ENCODE peak calls at places on chromosomes 11 and 22, in six cellular contexts. U is CD4-positive, alpha-beta memory T cell; Q is CD4-positive, CD25-positive, alpha-beta regulatory T cell; E is esophagus squamous epithelium; I is C1 segment of cervical spinal cord; R is pulmonary artery endothelial cell. O is an unnamed sample.

GRCh38 chr22:27128461-27129080 is 471.2 kb downstream of the MIAT start:
- DNase-seq in U (no peak), Q (no peak), E (no peak), I (no peak), R (no peak), O (no peak)

GRCh38 chr11:44775366-44776356 is 48.9 kb downstream of the TSPAN18 start:
- DNase-seq in U (peak), Q (peak), E (no peak), I (no peak), R (no peak), O (peak)

GRCh38 chr22:43310311-43310710 is 32.9 kb downstream of the SCUBE1 start:
- DNase-seq in U (no peak), Q (no peak), E (no peak), I (no peak), R (no peak), O (no peak)

GRCh38 chr22:39519681-39520053 is 695 bp upstream of the ATF4 start:
- DNase-seq in U (no peak), Q (no peak), E (no peak), I (peak), R (no peak), O (peak)

GRCh38 chr11:62981743-62982142 is 3.0 kb downstream of the SLC22A6 start:
- DNase-seq in U (no peak), Q (no peak), E (no peak), I (no peak), R (no peak), O (no peak)

GRCh38 chr11:121927359-121927758 is 188.7 kb downstream of the BLID start:
- DNase-seq in U (no peak), Q (no peak), E (no peak), I (no peak), R (no peak), O (no peak)

GRCh38 chr11:18367431-18367830 is 26.9 kb upstream of the LDHA start:
- DNase-seq in U (no peak), Q (no peak), E (no peak), I (no peak), R (no peak), O (no peak)

GRCh38 chr11:131710511-131710910 is 340.1 kb downstream of the NTM start:
- DNase-seq in U (no peak), Q (no peak), E (no peak), I (no peak), R (no peak), O (no peak)

GRCh38 chr22:27241430-27242110 is 560.0 kb downstream of the MN1 start:
- DNase-seq in U (no peak), Q (no peak), E (no peak), I (peak), R (peak), O (peak)

GRCh38 chr11:61489833-61490585 is 18.5 kb upstream of the LRRC10B start:
- DNase-seq in U (no peak), Q (no peak), E (no peak), I (no peak), R (no peak), O (peak)

GRCh38 chr11:7046474-7046873 is 26.2 kb downstream of the NLRP14 start:
- DNase-seq in U (no peak), Q (no peak), E (no peak), I (no peak), R (peak), O (no peak)

GRCh38 chr11:36357831-36358230 is 61.7 kb downstream of the PRR5L start:
- DNase-seq in U (no peak), Q (no peak), E (no peak), I (no peak), R (no peak), O (no peak)

GRCh38 chr11:58134151-58134550 is 8.8 kb upstream of the OR9I1 start:
- DNase-seq in U (no peak), Q (no peak), E (no peak), I (no peak), R (no peak), O (no peak)

GRCh38 chr22:20093437-20093836 is 13.4 kb downstream of the DGCR8 start:
- DNase-seq in U (no peak), Q (no peak), E (no peak), I (peak), R (no peak), O (no peak)

GRCh38 chr22:39132871-39133524 is 19.5 kb downstream of the CBX7 start:
- DNase-seq in U (no peak), Q (no peak), E (no peak), I (no peak), R (no peak), O (no peak)

GRCh38 chr11:123246749-123247497 is 51.9 kb upstream of the CLMP start:
- DNase-seq in U (peak), Q (peak), E (no peak), I (peak), R (peak), O (peak)

GRCh38 chr22:46593211-46593676 is 26.9 kb upstream of the GRAMD4 start:
- DNase-seq in U (no peak), Q (no peak), E (no peak), I (peak), R (no peak), O (no peak)

GRCh38 chr11:330307-330693 is 9.6 kb upstream of the IFITM3 start:
- DNase-seq in U (no peak), Q (no peak), E (no peak), I (no peak), R (no peak), O (no peak)

GRCh38 chr11:107608809-107609208 is 17.9 kb downstream of the ELMOD1 start:
- DNase-seq in U (no peak), Q (no peak), E (no peak), I (no peak), R (peak), O (no peak)

GRCh38 chr11:767238-767637 is 10.0 kb downstream of the GATD1 start:
- DNase-seq in U (no peak), Q (no peak), E (no peak), I (no peak), R (no peak), O (no peak)

GRCh38 chr11:3109921-3110706 is 52.9 kb upstream of the CARS1 start:
- DNase-seq in U (peak), Q (no peak), E (no peak), I (no peak), R (no peak), O (peak)

GRCh38 chr11:62752177-62752785 is 1.7 kb downstream of the ZBTB3 start:
- DNase-seq in U (no peak), Q (no peak), E (no peak), I (no peak), R (no peak), O (no peak)

GRCh38 chr11:64566042-64566914 is 24.7 kb upstream of the SLC22A12 start:
- DNase-seq in U (peak), Q (no peak), E (no peak), I (no peak), R (no peak), O (peak)

GRCh38 chr11:13009921-13010736 is 1.0 kb downstream of the RASSF10 start:
- DNase-seq in U (no peak), Q (no peak), E (no peak), I (no peak), R (no peak), O (peak)

GRCh38 chr11:59401262-59401552 is 25.0 kb downstream of the OR5A2 start:
- DNase-seq in U (no peak), Q (no peak), E (no peak), I (no peak), R (no peak), O (no peak)

O was measured in NCI-H1092 treated with DMSO at 0.1 percent for 48 hours.